ENCODE peak calls at places on chromosomes 2 and 18, in nine cellular contexts. L is MM.1S, T is tibial artery, N is gastrocnemius medialis, J is A549, V is neural progenitor cell, U is left lung, D is dorsolateral prefrontal cortex, F is adrenal gland. I is an unnamed sample.

GRCh38 chr2:46521215-46521683 is 41.9 kb downstream of the TMEM247 start:
- DNase-seq in L (no peak), T (peak; percentile 91), N (peak; percentile 81), J (no peak), V (no peak), U (no peak), D (no peak), F (peak; percentile 71), I (peak; percentile 87)

GRCh38 chr2:189681903-189682302 is 7.4 kb downstream of the ANKAR start:
- DNase-seq in L (no peak), T (no peak), N (no peak), J (no peak), V (no peak), U (no peak), D (no peak), F (no peak), I (no peak)

GRCh38 chr2:7279421-7279949 is 362.3 kb downstream of the RNF144A start:
- DNase-seq in L (no peak), T (no peak), N (no peak), J (no peak), V (no peak), U (no peak), D (no peak), F (no peak), I (no peak)

GRCh38 chr2:1817256-1818127 is 73.2 kb upstream of the PXDN start:
- DNase-seq in L (peak; percentile 9), T (peak; percentile 93), N (peak; percentile 87), J (peak; percentile 85), V (peak; percentile 70), U (peak; percentile 93), D (peak; percentile 90), F (peak; percentile 88), I (peak; percentile 94)

GRCh38 chr18:2617974-2618373 is 37.6 kb upstream of the SMCHD1 start:
- DNase-seq in L (no peak), T (no peak), N (no peak), J (no peak), V (no peak), U (no peak), D (no peak), F (no peak), I (no peak)

GRCh38 chr18:66439670-66440069 is 164.2 kb downstream of the CDH19 start:
- DNase-seq in L (no peak), T (no peak), N (no peak), J (no peak), V (no peak), U (peak; percentile 41), D (no peak), F (no peak), I (no peak)

GRCh38 chr18:5630766-5631413 is 87.1 kb upstream of the EPB41L3 start:
- DNase-seq in L (no peak), T (no peak), N (no peak), J (no peak), V (no peak), U (no peak), D (no peak), F (no peak), I (no peak)

GRCh38 chr2:28273751-28274150 is 118.9 kb upstream of the FOSL2 start:
- DNase-seq in L (no peak), T (no peak), N (no peak), J (no peak), V (no peak), U (no peak), D (no peak), F (no peak), I (no peak)

GRCh38 chr2:210577263-210578071 is 21.1 kb downstream of the CPS1 start:
- DNase-seq in L (peak; percentile 70), T (no peak), N (no peak), J (peak; percentile 18), V (peak; percentile 63), U (no peak), D (no peak), F (no peak), I (no peak)

GRCh38 chr2:240868286-240869108 is at the start of gene AGXT:
- DNase-seq in L (no peak), T (no peak), N (no peak), J (no peak), V (no peak), U (peak; percentile 67), D (no peak), F (no peak), I (no peak)

GRCh38 chr2:31238906-31239841 is 5.2 kb downstream of the EHD3 start:
- DNase-seq in L (no peak), T (no peak), N (no peak), J (no peak), V (no peak), U (no peak), D (no peak), F (no peak), I (no peak)

GRCh38 chr2:203328735-203329549 is 748 bp downstream of the ABI2 start:
- DNase-seq in L (peak; percentile 27), T (no peak), N (no peak), J (peak; percentile 36), V (peak; percentile 74), U (peak; percentile 84), D (no peak), F (peak; percentile 26), I (peak; percentile 35)

GRCh38 chr2:189115126-189115525 is 64.4 kb downstream of the COL5A2 start:
- DNase-seq in L (no peak), T (no peak), N (no peak), J (no peak), V (no peak), U (no peak), D (no peak), F (no peak), I (no peak)

GRCh38 chr2:135913726-135914365 is 37.6 kb upstream of the MCM6 start:
- DNase-seq in L (peak; percentile 74), T (no peak), N (no peak), J (peak; percentile 12), V (peak; percentile 51), U (no peak), D (no peak), F (peak; percentile 18), I (no peak)

GRCh38 chr18:80223581-80224148 is 23.6 kb downstream of the PARD6G start:
- DNase-seq in L (no peak), T (no peak), N (no peak), J (no peak), V (no peak), U (no peak), D (no peak), F (no peak), I (no peak)

GRCh38 chr2:32862269-32863055 is 84.3 kb upstream of the LTBP1 start:
- DNase-seq in L (no peak), T (no peak), N (no peak), J (no peak), V (no peak), U (no peak), D (no peak), F (no peak), I (no peak)

GRCh38 chr2:72211777-72212515 is 64.3 kb upstream of the CYP26B1 start:
- DNase-seq in L (no peak), T (no peak), N (no peak), J (no peak), V (no peak), U (no peak), D (no peak), F (no peak), I (no peak)

GRCh38 chr2:241983571-241984270 is 114.2 kb downstream of the RTP5 start:
- DNase-seq in L (no peak), T (no peak), N (no peak), J (no peak), V (no peak), U (no peak), D (no peak), F (no peak), I (no peak)

GRCh38 chr2:99845291-99845690 is 297.1 kb downstream of the AFF3 start:
- DNase-seq in L (no peak), T (no peak), N (no peak), J (no peak), V (no peak), U (no peak), D (no peak), F (no peak), I (no peak)

GRCh38 chr2:29233428-29233827 is 118.2 kb downstream of the CLIP4 start:
- DNase-seq in L (no peak), T (no peak), N (no peak), J (no peak), V (peak; percentile 38), U (no peak), D (no peak), F (no peak), I (no peak)

GRCh38 chr2:188678921-188679320 is 295.3 kb upstream of the COL3A1 start:
- DNase-seq in L (no peak), T (no peak), N (no peak), J (no peak), V (no peak), U (no peak), D (no peak), F (no peak), I (no peak)

GRCh38 chr2:54685263-54685775 is 38.1 kb upstream of the EML6 start:
- DNase-seq in L (no peak), T (no peak), N (no peak), J (no peak), V (no peak), U (no peak), D (no peak), F (no peak), I (no peak)

GRCh38 chr18:63409301-63409700 is 13.0 kb downstream of the VPS4B start:
- DNase-seq in L (no peak), T (no peak), N (no peak), J (no peak), V (no peak), U (no peak), D (no peak), F (no peak), I (no peak)
- H3K27ac ChIP-seq in L (no peak overlapping the region), T (no peak overlapping the region), N (no peak overlapping the region), J (no peak overlapping the region), V (no peak overlapping the region), U (no peak overlapping the region), D (no peak overlapping the region), F (no peak overlapping the region), I (no peak overlapping the region)

DNA sequence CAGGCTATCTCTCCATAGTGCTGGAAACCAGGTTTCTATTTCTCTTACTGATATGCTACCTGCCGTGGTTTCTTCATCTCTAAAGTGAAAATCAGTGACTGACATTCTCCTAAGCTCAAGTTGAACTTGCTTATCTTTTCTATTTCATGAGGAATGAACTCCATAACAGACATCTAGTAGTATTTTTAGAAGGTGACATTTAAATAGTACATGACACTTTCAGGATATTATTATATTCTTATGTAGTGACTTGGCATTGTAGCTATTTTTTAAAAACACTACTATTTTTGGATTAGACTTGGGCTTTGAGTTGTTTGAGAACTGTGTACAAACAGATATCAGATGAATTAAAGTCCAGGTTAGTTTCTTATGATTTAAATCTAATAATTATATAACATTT is 1381.8 kb downstream of the DSC3 start:
- DNase-seq in L (no peak), T (no peak), N (no peak), J (no peak), V (no peak), U (no peak), D (no peak), F (no peak), I (no peak)
- H3K4me3 ChIP-seq in L (no peak overlapping the region), T (no peak overlapping the region), N (no peak overlapping the region), J (no peak overlapping the region), V (no peak overlapping the region), U (no peak overlapping the region), D (no peak overlapping the region), F (no peak overlapping the region), I (no peak overlapping the region)

GRCh38 chr2:230738924-230739323 is 26.3 kb downstream of the CAB39 start:
- DNase-seq in L (no peak), T (no peak), N (no peak), J (no peak), V (no peak), U (no peak), D (no peak), F (no peak), I (no peak)
- H3K27ac ChIP-seq in L (no peak overlapping the region), T (peak overlapping the region; percentile 23), N (peak overlapping the region; percentile 61), J (no peak overlapping the region), V (no peak overlapping the region), U (peak overlapping the region; percentile 63), D (no peak overlapping the region), F (no peak overlapping the region), I (no peak overlapping the region)

GRCh38 chr2:197208841-197209240 is 101.7 kb downstream of the ANKRD44 start:
- DNase-seq in L (no peak), T (no peak), N (no peak), J (no peak), V (no peak), U (no peak), D (no peak), F (no peak), I (no peak)
- H3K4me3 ChIP-seq in L (peak overlapping the region; percentile 31), T (no peak overlapping the region), N (no peak overlapping the region), J (no peak overlapping the region), V (no peak overlapping the region), U (no peak overlapping the region), D (no peak overlapping the region), F (no peak overlapping the region), I (no peak overlapping the region)

I was measured in right cardiac atrium.